ENCODE peak calls at places on chromosomes 6 and 20, in six cellular contexts. W, D, N, K, O and M are unnamed samples.

GRCh38 chr20:64180673-64181072 is 16.4 kb downstream of the MYT1 start:
- DNase-seq in K (no peak), W (no peak), N (peak), D (no peak), O (no peak), M (no peak)

GRCh38 chr20:32585011-32585518 is at the start of gene NOL4L:
- DNase-seq in W (no peak), K (peak), N (peak), O (peak), D (no peak), M (no peak)

GRCh38 chr6:43771858-43772570 is 2.0 kb downstream of the VEGFA start:
- DNase-seq in O (peak), W (no peak), N (peak), K (peak), D (no peak), M (no peak)

GRCh38 chr6:130176378-130176777 is 46.4 kb downstream of the SAMD3 start:
- DNase-seq in D (no peak), W (no peak), K (no peak), O (no peak), N (no peak), M (no peak)

GRCh38 chr20:51469578-51470520 is 72.7 kb downstream of the NFATC2 start:
- DNase-seq in N (no peak), K (no peak), W (no peak), D (no peak), O (no peak), M (no peak)

GRCh38 chr6:69957990-69958559 is 91.7 kb downstream of the COL19A1 start:
- DNase-seq in K (no peak), W (no peak), D (no peak), O (no peak), N (no peak), M (no peak)

GRCh38 chr6:160767647-160768019 is 65.6 kb downstream of the PLG start:
- DNase-seq in D (no peak), W (no peak), K (no peak), N (no peak), O (no peak), M (no peak)

GRCh38 chr20:31543966-31544598 is 29.8 kb downstream of the HM13 start:
- DNase-seq in N (no peak), W (peak), O (peak), K (no peak), D (peak), M (no peak)

GRCh38 chr20:22582960-22583772 is 1.2 kb downstream of the FOXA2 start:
- DNase-seq in D (no peak), K (no peak), O (no peak), N (no peak), W (no peak), M (no peak)

GRCh38 chr20:52539891-52540290 is 348.3 kb upstream of the ZFP64 start:
- DNase-seq in K (peak), W (no peak), D (no peak), N (no peak), O (no peak), M (no peak)

GRCh38 chr6:15393605-15394004 is 147.7 kb downstream of the JARID2 start:
- DNase-seq in O (no peak), W (no peak), N (no peak), K (no peak), D (no peak), M (no peak)

GRCh38 chr20:21520702-21521595 is 7.1 kb upstream of the NKX2-2 start:
- DNase-seq in K (no peak), W (no peak), N (no peak), O (no peak), D (no peak), M (no peak)

GRCh38 chr6:155100087-155100486 is 105.0 kb downstream of the TIAM2 start:
- DNase-seq in D (no peak), W (no peak), K (no peak), O (peak), N (no peak), M (no peak)

GRCh38 chr6:157877149-157877548 is 54.1 kb downstream of the SNX9 start:
- DNase-seq in K (peak), D (no peak), W (no peak), N (no peak), O (no peak), M (no peak)

GRCh38 chr6:137234505-137234863 is 15.3 kb upstream of the IFNGR1 start:
- DNase-seq in W (no peak), O (peak), N (no peak), K (no peak), D (no peak), M (no peak)

GRCh38 chr20:46049190-46049589 is 20.2 kb downstream of the SLC12A5 start:
- DNase-seq in O (no peak), N (no peak), K (no peak), W (no peak), D (no peak), M (no peak)

GRCh38 chr20:36273414-36274247 is 32.5 kb upstream of the DLGAP4 start:
- DNase-seq in O (peak), D (peak), N (peak), W (no peak), K (peak), M (no peak)

GRCh38 chr6:24719125-24719931 is at the start of gene C6orf62:
- DNase-seq in K (peak), N (peak), O (peak), D (no peak), W (no peak), M (no peak)

GRCh38 chr6:110965629-110966229 is 7.2 kb downstream of the GTF3C6 start:
- DNase-seq in K (no peak), D (no peak), N (no peak), W (no peak), O (no peak), M (no peak)

GRCh38 chr6:138593100-138593877 is 94.0 kb upstream of the NHSL1 start:
- DNase-seq in N (peak), O (peak), K (peak), W (peak), D (peak), M (peak)

GRCh38 chr6:157724960-157725741 is 97.9 kb upstream of the SNX9 start:
- DNase-seq in D (no peak), K (no peak), O (no peak), N (no peak), W (no peak), M (no peak)

GRCh38 chr20:40945754-40946451 is 82.7 kb upstream of the TOP1 start:
- DNase-seq in K (peak), O (peak), D (peak), N (peak), W (no peak), M (no peak)

GRCh38 chr6:3090013-3090412 is 21.7 kb downstream of the RIPK1 start:
- DNase-seq in K (no peak), O (no peak), W (no peak), D (no peak), N (no peak), M (no peak)

GRCh38 chr6:144033816-144034540 is 25.9 kb upstream of the PLAGL1 start:
- DNase-seq in O (peak), K (no peak), N (no peak), D (peak), W (no peak), M (no peak)